ENCODE peak calls at places on chromosomes 1 and 21, in six cellular contexts. J is suprapubic skin, X is body of pancreas, L is ovary, P is heart left ventricle, V is prostate gland. W is an unnamed sample.

GRCh38 chr1:230077436-230078221 is 10.6 kb downstream of the GALNT2 start:
- DNase-seq in J (no peak), X (no peak), L (no peak), P (no peak), V (no peak), W (no peak)

GRCh38 chr1:12173631-12174121 is 6.9 kb downstream of the TNFRSF1B start:
- DNase-seq in J (peak), X (peak), L (no peak), P (peak), V (no peak), W (no peak)

GRCh38 chr1:89880679-89881078 is 59.8 kb downstream of the LRRC8D start:
- DNase-seq in J (no peak), X (no peak), L (no peak), P (no peak), V (no peak), W (no peak)

GRCh38 chr1:113488576-113489177 is 98.4 kb downstream of the MAGI3 start:
- DNase-seq in J (no peak), X (no peak), L (no peak), P (no peak), V (no peak), W (no peak)

GRCh38 chr1:86822463-86822862 is 91.5 kb downstream of the SELENOF start:
- DNase-seq in J (no peak), X (no peak), L (no peak), P (no peak), V (no peak), W (no peak)

GRCh38 chr1:226038661-226039060 is 23.9 kb upstream of the H3-3A start:
- DNase-seq in J (no peak), X (no peak), L (no peak), P (no peak), V (no peak), W (no peak)

GRCh38 chr1:6157528-6158174 is 22.5 kb downstream of the CHD5 start:
- DNase-seq in J (no peak), X (no peak), L (no peak), P (no peak), V (peak), W (no peak)

GRCh38 chr1:211735208-211736170 is 60.1 kb upstream of the NEK2 start:
- DNase-seq in J (peak), X (peak), L (peak), P (no peak), V (peak), W (no peak)

GRCh38 chr1:225824522-225824921 is 14.6 kb downstream of the EPHX1 start:
- DNase-seq in J (no peak), X (peak), L (peak), P (no peak), V (no peak), W (no peak)

GRCh38 chr1:154960446-154961136 is 991 bp downstream of the PYGO2 start:
- DNase-seq in J (no peak), X (no peak), L (no peak), P (no peak), V (no peak), W (no peak)

GRCh38 chr1:225846331-225847310 is 35.6 kb downstream of the TMEM63A start:
- DNase-seq in J (no peak), X (no peak), L (no peak), P (no peak), V (no peak), W (no peak)

GRCh38 chr1:184163674-184164470 is 112.3 kb downstream of the TSEN15 start:
- DNase-seq in J (no peak), X (peak), L (no peak), P (no peak), V (no peak), W (no peak)

GRCh38 chr21:25501996-25502665 is 105.2 kb downstream of the MRPL39 start:
- DNase-seq in J (no peak), X (peak), L (no peak), P (no peak), V (no peak), W (no peak)

GRCh38 chr1:81183157-81183952 is 617.4 kb upstream of the ADGRL2 start:
- DNase-seq in J (no peak), X (no peak), L (no peak), P (no peak), V (no peak), W (no peak)

DNA sequence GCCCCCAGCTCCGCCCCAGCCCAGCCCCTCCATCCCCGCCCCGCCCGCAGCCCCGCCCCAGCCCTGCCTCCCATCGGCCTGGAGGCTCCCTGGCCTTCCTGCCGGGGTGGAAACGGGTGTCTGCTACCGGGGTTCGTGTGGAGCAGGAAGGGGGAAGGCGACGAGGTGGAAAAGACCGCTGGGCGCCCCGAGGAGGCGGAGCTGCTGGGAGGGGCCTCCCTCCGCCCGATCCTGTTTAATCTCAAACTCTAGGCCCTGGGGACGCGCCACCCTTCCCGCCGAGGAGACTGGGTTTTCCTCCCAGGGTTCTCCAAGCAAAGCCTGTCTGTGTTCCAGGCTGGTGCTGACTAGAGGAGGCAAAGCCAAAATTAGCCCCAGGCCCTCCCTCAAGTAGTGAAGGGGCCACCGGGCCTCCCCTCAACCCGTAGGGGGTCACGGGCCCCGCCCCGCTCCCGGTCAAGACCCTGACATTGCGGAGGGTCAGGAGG is 16.2 kb upstream of the TTLL10 start:
- DNase-seq in J (peak), X (peak), L (peak), P (peak), V (peak), W (peak)
- TF ChIP-seq POLR2A in J (no peak), X (peak), L (no peak), P (no peak), V (peak), W (peak)

GRCh38 chr1:204401747-204402146 is 9.9 kb downstream of the PPP1R15B start:
- DNase-seq in J (no peak), X (no peak), L (no peak), P (no peak), V (no peak), W (no peak)

GRCh38 chr1:204402391-204402790 is 9.2 kb downstream of the PPP1R15B start:
- DNase-seq in J (no peak), X (no peak), L (no peak), P (no peak), V (no peak), W (no peak)

GRCh38 chr1:204404629-204405028 is 7.0 kb downstream of the PPP1R15B start:
- DNase-seq in J (no peak), X (no peak), L (no peak), P (no peak), V (no peak), W (no peak)

GRCh38 chr1:204398197-204399125 is 13.2 kb downstream of the PPP1R15B start:
- DNase-seq in J (no peak), X (peak), L (no peak), P (peak), V (peak), W (peak)

DNA sequence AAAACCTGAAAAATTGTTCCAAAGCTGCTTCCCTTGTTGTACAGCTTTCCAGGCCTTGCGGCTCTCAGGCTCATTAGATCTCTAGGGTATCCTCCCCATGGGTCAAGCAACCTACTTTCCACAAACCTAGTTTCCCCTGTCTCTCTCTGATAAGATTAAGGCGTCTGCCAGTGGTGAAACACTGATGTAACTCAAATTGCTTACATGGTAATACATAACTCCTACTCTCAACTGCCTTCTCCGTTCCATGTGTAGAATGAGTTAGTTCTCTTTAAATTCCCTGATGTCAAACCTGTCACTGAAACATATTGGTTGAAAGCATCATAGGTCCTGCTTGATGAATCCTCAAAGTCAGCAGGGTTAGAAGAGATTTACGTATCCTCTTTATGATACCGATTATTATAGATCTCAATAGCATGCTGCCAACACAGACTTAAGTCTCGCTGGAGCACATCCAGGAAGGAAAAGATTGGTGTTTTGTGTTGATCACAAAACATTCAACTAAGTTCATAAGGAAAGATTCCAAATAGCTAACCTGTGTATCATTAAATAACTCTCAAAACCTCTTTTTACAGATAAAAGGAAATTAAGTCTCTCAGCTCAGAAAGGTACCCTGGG is 10.6 kb downstream of the PPP1R15B start:
- DNase-seq in J (no peak), X (no peak), L (no peak), P (no peak), V (no peak), W (peak)
- TF ChIP-seq POLR2A in J (no peak), X (no peak), L (no peak), P (no peak), V (no peak), W (peak)

GRCh38 chr1:202016022-202016624 is 5.7 kb downstream of the ELF3 start:
- DNase-seq in J (no peak), X (no peak), L (no peak), P (no peak), V (no peak), W (no peak)
- TF ChIP-seq POLR2A in J (no peak), X (peak), L (no peak), P (no peak), V (no peak), W (no peak)

DNA sequence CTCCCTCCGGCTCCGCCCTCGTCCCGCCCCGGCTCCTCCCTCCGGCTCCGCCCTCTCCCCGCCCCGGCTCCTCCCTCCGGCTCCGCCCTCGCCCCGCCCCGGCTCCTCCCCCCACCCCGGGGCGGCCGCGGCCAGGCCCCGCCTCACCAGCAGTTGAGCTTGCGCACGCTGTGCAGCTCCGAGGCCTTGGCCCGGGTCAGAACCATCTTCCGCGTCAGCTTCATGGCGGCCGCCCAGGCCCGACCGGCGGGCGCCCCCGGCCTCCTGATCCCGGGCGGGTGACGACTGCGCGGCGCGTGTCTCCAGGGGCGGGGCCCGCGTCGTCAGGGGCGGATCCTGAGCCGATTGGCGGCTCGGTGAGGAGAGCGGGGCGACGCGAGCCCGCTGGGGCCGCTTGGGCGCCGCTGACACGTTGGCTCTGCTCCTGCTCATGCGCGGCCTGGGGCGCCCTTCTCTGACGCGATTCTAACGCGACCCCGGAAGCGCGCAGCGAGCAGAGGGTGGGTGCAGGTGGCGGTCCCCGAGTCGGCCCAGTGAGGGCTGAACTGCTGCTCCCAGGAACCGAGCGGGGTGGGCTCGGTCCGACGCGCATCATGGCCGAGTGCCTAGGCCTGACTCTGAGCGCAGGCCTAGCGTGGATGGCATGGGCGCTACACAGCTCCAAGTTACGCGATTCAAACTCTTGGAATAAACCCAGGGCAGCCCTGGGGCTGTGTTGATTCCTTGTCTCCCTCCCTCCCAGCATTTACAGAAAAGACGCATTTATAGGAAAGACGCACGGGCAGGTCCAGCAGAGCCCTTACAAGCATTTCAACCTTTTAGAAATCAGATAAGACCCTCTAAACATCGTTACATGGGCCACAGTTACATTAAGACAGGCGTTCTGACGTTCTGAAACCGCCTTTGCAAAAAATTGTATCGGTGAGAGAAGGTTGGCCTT is at the start of gene CFAP410:
- DNase-seq in J (peak), X (peak), L (peak), P (peak), V (peak), W (peak)
- TF ChIP-seq POLR2A in J (peak), X (peak), L (peak), P (peak), V (peak), W (peak)

GRCh38 chr1:66403031-66403731 is 130.8 kb upstream of the SGIP1 start:
- DNase-seq in J (no peak), X (no peak), L (no peak), P (no peak), V (no peak), W (no peak)

GRCh38 chr1:66399888-66400529 is 133.9 kb upstream of the SGIP1 start:
- DNase-seq in J (no peak), X (no peak), L (no peak), P (no peak), V (no peak), W (no peak)

GRCh38 chr1:66401244-66401643 is 132.7 kb upstream of the SGIP1 start:
- DNase-seq in J (no peak), X (no peak), L (no peak), P (no peak), V (no peak), W (no peak)

GRCh38 chr1:66400660-66401059 is 133.3 kb upstream of the SGIP1 start:
- DNase-seq in J (no peak), X (no peak), L (no peak), P (no peak), V (no peak), W (no peak)

GRCh38 chr1:66402194-66402593 is 131.8 kb upstream of the SGIP1 start:
- DNase-seq in J (peak), X (peak), L (peak), P (peak), V (no peak), W (no peak)
- TF ChIP-seq POLR2A in J (no peak), X (no peak), L (no peak), P (no peak), V (no peak), W (no peak)

GRCh38 chr1:155978973-155979429 is 654 bp upstream of the ARHGEF2 start:
- DNase-seq in J (no peak), X (no peak), L (no peak), P (peak), V (no peak), W (peak)
- TF ChIP-seq POLR2A in J (no peak), X (no peak), L (no peak), P (no peak), V (no peak), W (no peak)

GRCh38 chr1:2505461-2505994 is 20.9 kb downstream of the PANK4 start:
- DNase-seq in J (no peak), X (no peak), L (no peak), P (no peak), V (no peak), W (no peak)

GRCh38 chr1:2506901-2507565 is 19.4 kb downstream of the PANK4 start:
- DNase-seq in J (no peak), X (no peak), L (no peak), P (no peak), V (no peak), W (no peak)

GRCh38 chr1:2507744-2508155 is 18.6 kb downstream of the PANK4 start:
- DNase-seq in J (no peak), X (no peak), L (no peak), P (no peak), V (no peak), W (no peak)

GRCh38 chr1:2504949-2505272 is 21.5 kb downstream of the PANK4 start:
- DNase-seq in J (no peak), X (no peak), L (no peak), P (no peak), V (no peak), W (no peak)

DNA sequence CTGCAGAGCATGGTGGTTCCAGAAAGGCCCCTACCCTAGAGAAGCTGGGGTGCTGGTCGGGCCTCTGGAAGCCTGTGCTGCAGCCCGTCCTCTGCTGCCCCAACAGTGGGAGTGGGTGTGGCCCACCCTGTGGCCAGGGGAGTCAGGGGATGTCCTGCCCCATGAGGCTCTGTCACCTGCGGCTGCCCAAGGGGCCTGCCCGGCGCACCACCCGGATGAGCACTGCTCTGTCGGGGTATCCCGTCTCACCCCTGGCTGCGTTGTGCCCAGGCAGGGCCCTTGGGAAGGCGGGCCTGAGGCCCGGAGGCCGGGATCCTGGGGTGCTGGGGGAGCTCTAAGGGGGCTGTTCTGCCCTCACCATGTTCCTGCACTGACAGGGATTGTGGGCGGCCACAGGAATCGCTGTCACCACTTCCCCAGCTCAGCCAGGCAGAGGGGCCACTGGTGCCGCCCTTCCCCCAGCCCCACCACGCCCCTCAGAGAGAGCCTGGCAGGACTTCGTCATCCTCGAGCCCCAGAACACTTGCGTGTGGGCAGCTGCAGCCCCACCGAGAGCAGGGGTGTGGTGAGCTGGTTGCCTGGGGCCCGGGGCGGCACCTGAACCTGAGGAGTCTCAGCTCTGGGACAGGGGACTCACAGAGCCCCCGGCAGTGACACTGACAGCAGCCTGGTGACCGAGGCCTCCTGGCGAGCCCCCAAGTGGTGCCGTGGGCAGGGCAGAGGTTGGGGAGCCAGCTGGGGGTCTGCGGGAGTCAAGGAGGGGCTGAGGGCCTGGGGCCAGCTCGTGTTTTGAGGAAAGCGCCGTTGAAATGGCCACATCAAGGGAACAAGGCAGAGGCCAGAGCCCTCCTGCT is 20.2 kb downstream of the PANK4 start:
- DNase-seq in J (no peak), X (no peak), L (no peak), P (no peak), V (no peak), W (no peak)
- TF ChIP-seq POLR2A in J (no peak), X (no peak), L (no peak), P (no peak), V (no peak), W (no peak)

DNA sequence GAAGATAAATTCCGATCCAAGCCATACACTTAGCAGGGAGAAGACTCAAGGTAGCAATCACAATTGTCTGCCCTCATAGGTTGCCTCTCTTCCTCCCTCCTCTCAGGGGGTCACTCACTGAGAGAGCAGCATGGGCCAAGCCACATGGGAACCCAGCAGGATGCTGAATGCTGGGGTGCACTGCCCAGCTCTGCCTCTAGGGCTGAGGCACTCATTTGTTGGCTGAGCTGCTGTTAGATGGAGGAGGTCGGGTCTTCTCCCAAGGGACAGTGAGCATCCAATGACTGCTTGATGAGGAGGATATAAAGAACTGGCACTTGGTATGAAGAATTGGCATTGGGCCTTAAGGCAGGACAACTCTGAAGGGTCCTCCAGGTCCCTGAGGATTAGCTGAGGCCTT is 418.8 kb downstream of the SIPA1L2 start:
- DNase-seq in J (no peak), X (no peak), L (no peak), P (no peak), V (no peak), W (no peak)
- TF ChIP-seq POLR2A in J (no peak), X (no peak), L (no peak), P (no peak), V (no peak), W (no peak)

W was measured in erythroblast.